ENCODE peak calls at places on chromosomes 6 and 20, in five cellular contexts. W is cardiac muscle cell, O is A549, C is sigmoid colon, Q is endodermal cell. H is an unnamed sample.

GRCh38 chr20:58709013-58709702 is 16.6 kb downstream of the NPEPL1 start:
- DNase-seq in C (peak; percentile 17), Q (no peak), W (no peak), O (no peak), H (no peak)

GRCh38 chr20:4272225-4272624 is 256.9 kb upstream of the RNF24 start:
- DNase-seq in W (no peak), C (no peak), Q (no peak), O (no peak), H (no peak)

GRCh38 chr20:49615401-49616153 is 47.6 kb upstream of the PTGIS start:
- DNase-seq in O (peak; percentile 83), Q (peak; percentile 48), W (no peak), C (no peak), H (no peak)

GRCh38 chr6:166830185-166830890 is 126.0 kb downstream of the RNASET2 start:
- DNase-seq in O (no peak), C (no peak), Q (no peak), W (no peak), H (no peak)

GRCh38 chr6:17885889-17886576 is 101.4 kb downstream of the KIF13A start:
- DNase-seq in W (no peak), C (no peak), Q (no peak), O (no peak), H (no peak)

GRCh38 chr20:33653218-33653899 is 8.8 kb upstream of the C20orf144 start:
- DNase-seq in O (peak; percentile 73), W (peak; percentile 78), C (peak; percentile 85), Q (peak; percentile 94), H (no peak)

GRCh38 chr20:46307139-46307998 is 929 bp downstream of the CDH22 start:
- DNase-seq in C (peak; percentile 74), O (peak; percentile 87), Q (peak; percentile 90), W (peak; percentile 54), H (peak; percentile 72)

GRCh38 chr6:77457720-77458349 is 5.5 kb downstream of the HTR1B start:
- DNase-seq in O (peak; percentile 31), Q (peak; percentile 95), W (peak; percentile 97), C (peak; percentile 62), H (peak; percentile 47)

GRCh38 chr6:158642097-158642601 is 2.4 kb downstream of the DYNLT1 start:
- DNase-seq in O (no peak), C (peak; percentile 62), Q (peak; percentile 24), W (peak; percentile 73), H (no peak)

GRCh38 chr6:12420626-12421025 is 130.5 kb downstream of the EDN1 start:
- DNase-seq in C (no peak), W (no peak), O (no peak), Q (no peak), H (no peak)

GRCh38 chr6:1911476-1911875 is 301.8 kb downstream of the FOXC1 start:
- DNase-seq in O (no peak), C (no peak), W (peak; percentile 65), Q (no peak), H (no peak)

GRCh38 chr6:149024361-149024760 is 277.5 kb downstream of the UST start:
- DNase-seq in Q (peak; percentile 16), C (no peak), W (no peak), O (no peak), H (no peak)

GRCh38 chr6:142569676-142570075 is 267.9 kb downstream of the ADGRG6 start:
- DNase-seq in O (no peak), C (no peak), Q (peak; percentile 50), W (no peak), H (no peak)

GRCh38 chr6:13048113-13048512 is 280.2 kb downstream of the TBC1D7 start:
- DNase-seq in W (no peak), Q (no peak), O (no peak), C (no peak), H (no peak)

GRCh38 chr6:71510057-71510713 is 221.6 kb downstream of the OGFRL1 start:
- DNase-seq in Q (peak; percentile 83), O (peak; percentile 25), W (peak; percentile 80), C (peak; percentile 74), H (no peak)

GRCh38 chr20:21312813-21313471 is 9.8 kb downstream of the XRN2 start:
- DNase-seq in Q (no peak), O (no peak), C (no peak), W (no peak), H (no peak)

GRCh38 chr20:50085481-50086365 is 27.2 kb downstream of the UBE2V1 start:
- DNase-seq in O (peak; percentile 81), Q (peak; percentile 81), W (peak; percentile 76), C (no peak), H (peak; percentile 59)

GRCh38 chr6:70997379-70997778 is 40.5 kb upstream of the B3GAT2 start:
- DNase-seq in C (no peak), W (no peak), Q (peak; percentile 50), O (no peak), H (no peak)

GRCh38 chr20:38134427-38135281 is 30.4 kb downstream of the TGM2 start:
- DNase-seq in O (no peak), C (peak; percentile 51), W (peak; percentile 80), Q (no peak), H (peak; percentile 46)

GRCh38 chr6:43916924-43917877 is 147.2 kb downstream of the VEGFA start:
- DNase-seq in Q (no peak), O (no peak), C (peak; percentile 76), W (peak; percentile 96), H (peak; percentile 53)

GRCh38 chr6:36273067-36273466 is 3.2 kb downstream of the PNPLA1 start:
- DNase-seq in W (no peak), O (no peak), Q (no peak), C (no peak), H (no peak)

GRCh38 chr6:79070206-79070825 is 7.7 kb downstream of the PHIP start:
- DNase-seq in Q (no peak), O (no peak), W (peak; percentile 14), C (no peak), H (no peak)

GRCh38 chr6:25181923-25182322 is 97.3 kb upstream of the CARMIL1 start:
- DNase-seq in W (peak; percentile 16), Q (no peak), O (no peak), C (no peak), H (no peak)

GRCh38 chr20:23179766-23180403 is 93.8 kb upstream of the CD93 start:
- DNase-seq in W (peak; percentile 37), Q (no peak), C (no peak), O (no peak), H (no peak)

GRCh38 chr20:10040070-10040970 is 5.5 kb downstream of the ANKEF1 start:
- DNase-seq in Q (no peak), O (peak; percentile 56), W (peak; percentile 42), C (no peak), H (no peak)

DNA sequence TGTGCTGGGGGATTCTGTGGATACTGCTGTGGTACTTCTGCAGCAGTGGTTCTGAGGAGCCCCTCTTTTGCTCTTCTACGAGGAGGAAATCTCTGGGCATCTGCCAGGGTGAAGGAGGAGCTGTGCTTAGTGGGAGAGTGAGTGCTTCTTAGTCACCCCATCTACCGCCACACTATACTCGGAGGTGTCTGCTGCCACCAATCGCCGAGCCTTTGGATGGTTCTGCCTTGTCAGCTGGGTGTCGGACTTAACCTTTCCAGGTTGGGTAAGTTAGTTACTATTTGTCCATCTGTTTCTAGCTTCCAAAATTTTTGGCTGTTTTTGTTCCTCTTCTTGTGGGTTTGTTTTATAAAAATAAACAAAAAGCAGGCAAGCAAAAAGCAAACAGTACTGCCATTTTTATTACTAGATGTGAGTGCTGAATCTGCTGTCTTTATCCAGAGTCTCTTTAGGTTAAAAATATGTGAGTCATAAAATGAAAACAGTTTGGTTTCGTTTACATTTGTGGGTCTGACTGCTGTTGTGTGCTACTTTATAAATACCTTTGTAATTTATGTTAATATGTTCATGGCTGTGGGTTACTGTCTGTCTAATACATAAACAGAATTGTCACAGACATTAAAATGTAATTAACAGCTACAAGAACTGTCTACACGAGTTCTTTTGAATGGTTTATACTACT is 89.1 kb downstream of the ARID1B start:
- DNase-seq in W (peak; percentile 28), Q (peak; percentile 65), C (peak; percentile 58), O (peak; percentile 6), H (no peak)
- TF ChIP-seq CTCF in W (no peak), Q (no peak), C (no peak), O (no peak), H (no peak)

DNA sequence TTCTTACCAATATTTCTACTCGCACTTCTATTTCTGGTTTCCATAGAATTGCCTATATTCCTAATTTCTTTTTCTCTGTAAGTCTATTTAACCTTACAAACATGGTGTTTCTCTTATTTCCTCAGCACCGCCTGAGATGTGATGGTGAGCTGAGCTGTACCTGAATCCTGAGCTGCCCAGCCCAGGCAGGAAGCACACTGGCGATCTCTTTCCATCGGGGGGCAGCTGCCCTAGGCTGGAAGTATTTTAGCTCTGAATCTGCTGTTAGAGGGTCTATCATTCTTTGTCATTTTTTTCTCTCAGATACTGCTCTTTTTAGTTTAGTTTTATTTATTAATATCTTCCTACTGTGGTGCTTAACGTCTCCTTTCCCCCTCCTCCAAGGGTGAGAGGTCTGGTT is 173.4 kb upstream of the SLC35B3 start:
- DNase-seq in C (no peak), O (no peak), Q (peak; percentile 57), W (no peak), H (no peak)
- H3K9me3 ChIP-seq in C (peaks cover 1% of the 10 kb centered on the region), O (no peaks in the 10 kb centered on the region), Q (no peaks in the 10 kb centered on the region), W (no peaks in the 10 kb centered on the region), H (no peaks in the 10 kb centered on the region)

DNA sequence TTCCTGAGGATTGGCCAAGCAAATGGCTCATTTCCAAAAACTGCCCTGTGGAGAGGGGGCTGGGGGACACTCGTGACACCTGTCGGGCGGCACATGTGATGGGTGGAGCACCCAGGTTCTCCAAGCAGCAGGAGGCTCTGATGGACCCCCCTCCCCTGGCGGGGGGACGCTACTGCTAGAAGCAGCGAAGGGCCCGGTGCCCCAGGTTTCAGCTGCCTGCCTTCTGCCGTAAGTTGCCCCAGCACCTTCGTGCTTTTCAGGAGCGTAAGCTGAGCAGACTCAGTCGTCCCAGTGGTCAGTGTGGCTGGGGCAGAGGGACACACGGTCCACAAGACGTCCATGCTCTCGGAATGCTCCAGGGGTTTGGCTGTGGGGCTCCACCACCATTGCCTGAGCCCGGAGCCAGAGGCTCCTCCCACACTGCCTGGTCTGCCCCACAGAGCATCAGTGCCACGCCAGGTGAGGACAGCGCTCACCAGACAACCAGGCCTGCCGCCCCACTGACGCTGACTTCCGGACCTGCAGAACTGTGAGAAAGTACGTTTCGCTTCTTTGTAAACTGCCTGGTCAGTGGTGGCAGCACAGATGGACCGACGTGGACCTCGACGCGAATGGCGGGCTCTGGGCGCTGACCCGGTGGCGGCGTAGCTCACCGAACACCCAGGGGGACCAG is 4.1 kb upstream of the ADRM1 start:
- DNase-seq in O (no peak), C (peak; percentile 65), W (no peak), Q (no peak), H (no peak)
- H3K4me1 ChIP-seq in O (no peaks in the 10 kb centered on the region), C (peaks cover 2% of the 10 kb centered on the region), W (peaks cover 1% of the 10 kb centered on the region), Q (no peaks in the 10 kb centered on the region), H (peaks cover under 1% of the 10 kb centered on the region)

GRCh38 chr20:2865630-2866029 is 7.7 kb upstream of the PTPRA start:
- DNase-seq in C (no peak), Q (peak; percentile 69), O (no peak), W (no peak), H (no peak)
- TF ChIP-seq CTCF in C (no peak), Q (peak; percentile 56), O (no peak), W (no peak), H (no peak)

GRCh38 chr20:31236953-31237352 is 20.5 kb upstream of the DEFB115 start:
- DNase-seq in Q (no peak), O (no peak), C (no peak), W (no peak), H (no peak)
- H3K9me3 ChIP-seq in Q (peaks cover 100% of the 10 kb centered on the region), O (peaks cover 5% of the 10 kb centered on the region), C (peaks cover 11% of the 10 kb centered on the region), W (peaks cover 25% of the 10 kb centered on the region), H (peaks cover 87% of the 10 kb centered on the region)

H was measured in lower lobe of right lung.